ENCODE peak calls at places on chromosomes 12 and 14, in four cellular contexts. One of them, this sample, is unnamed.

GRCh38 chr14:71610149-71610548 is 322.1 kb upstream of the RGS6 start:
- DNase-seq in RPMI8226: no peak
- DNase-seq in NCI-H2227 treated with DMSO at 0.1 percent for 48 hours: no peak
- DNase-seq in transverse colon: no peak
- DNase-seq in this sample: no peak

GRCh38 chr12:89733579-89734201 is 25.1 kb upstream of the ATP2B1 start:
- DNase-seq in RPMI8226: no peak
- DNase-seq in NCI-H2227 treated with DMSO at 0.1 percent for 48 hours: no peak
- DNase-seq in transverse colon: no peak
- DNase-seq in this sample: no peak

GRCh38 chr14:65360144-65360784 is 52.3 kb upstream of the FUT8 start:
- DNase-seq in RPMI8226: no peak
- DNase-seq in NCI-H2227 treated with DMSO at 0.1 percent for 48 hours: no peak
- DNase-seq in transverse colon: no peak
- DNase-seq in this sample: no peak

GRCh38 chr14:68181395-68182326 is 362.1 kb downstream of the RAD51B start:
- DNase-seq in RPMI8226: no peak
- DNase-seq in NCI-H2227 treated with DMSO at 0.1 percent for 48 hours: no peak
- DNase-seq in transverse colon: no peak
- DNase-seq in this sample: no peak

GRCh38 chr12:109995703-109996482 is at the start of gene GIT2:
- DNase-seq in RPMI8226: peak; percentile 98
- DNase-seq in NCI-H2227 treated with DMSO at 0.1 percent for 48 hours: peak; percentile 86
- DNase-seq in transverse colon: peak; percentile 95
- DNase-seq in this sample: peak; percentile 95

GRCh38 chr12:127928615-127929014 is 338.4 kb upstream of the TMEM132C start:
- DNase-seq in RPMI8226: no peak
- DNase-seq in NCI-H2227 treated with DMSO at 0.1 percent for 48 hours: no peak
- DNase-seq in transverse colon: no peak
- DNase-seq in this sample: no peak

GRCh38 chr12:93376436-93377251 is 1.1 kb upstream of the NUDT4 start:
- DNase-seq in RPMI8226: no peak
- DNase-seq in NCI-H2227 treated with DMSO at 0.1 percent for 48 hours: peak; percentile 45
- DNase-seq in transverse colon: peak; percentile 51
- DNase-seq in this sample: peak; percentile 51

GRCh38 chr12:19404232-19404880 is 34.9 kb upstream of the AEBP2 start:
- DNase-seq in RPMI8226: no peak
- DNase-seq in NCI-H2227 treated with DMSO at 0.1 percent for 48 hours: no peak
- DNase-seq in transverse colon: no peak
- DNase-seq in this sample: no peak

GRCh38 chr14:64800000-64800399 is 79.7 kb downstream of the SPTB start:
- DNase-seq in RPMI8226: peak; percentile 46
- DNase-seq in NCI-H2227 treated with DMSO at 0.1 percent for 48 hours: no peak
- DNase-seq in transverse colon: peak; percentile 23
- DNase-seq in this sample: no peak

GRCh38 chr14:93707475-93707874 is 80.8 kb downstream of the PRIMA1 start:
- DNase-seq in RPMI8226: no peak
- DNase-seq in NCI-H2227 treated with DMSO at 0.1 percent for 48 hours: no peak
- DNase-seq in transverse colon: no peak
- DNase-seq in this sample: no peak

GRCh38 chr12:77299910-77300772 is 234.8 kb upstream of the E2F7 start:
- DNase-seq in RPMI8226: no peak
- DNase-seq in NCI-H2227 treated with DMSO at 0.1 percent for 48 hours: no peak
- DNase-seq in transverse colon: no peak
- DNase-seq in this sample: no peak

GRCh38 chr14:67395086-67395875 is 16.7 kb downstream of the PLEK2 start:
- DNase-seq in RPMI8226: no peak
- DNase-seq in NCI-H2227 treated with DMSO at 0.1 percent for 48 hours: no peak
- DNase-seq in transverse colon: no peak
- DNase-seq in this sample: no peak

GRCh38 chr14:103372552-103373304 is 12.5 kb upstream of the MARK3 start:
- DNase-seq in RPMI8226: no peak
- DNase-seq in NCI-H2227 treated with DMSO at 0.1 percent for 48 hours: no peak
- DNase-seq in transverse colon: no peak
- DNase-seq in this sample: no peak

GRCh38 chr12:68428724-68429580 is 96.8 kb upstream of the MDM1 start:
- DNase-seq in RPMI8226: no peak
- DNase-seq in NCI-H2227 treated with DMSO at 0.1 percent for 48 hours: no peak
- DNase-seq in transverse colon: no peak
- DNase-seq in this sample: peak; percentile 52

GRCh38 chr12:63965936-63966602 is 121.6 kb downstream of the SRGAP1 start:
- DNase-seq in RPMI8226: no peak
- DNase-seq in NCI-H2227 treated with DMSO at 0.1 percent for 48 hours: no peak
- DNase-seq in transverse colon: no peak
- DNase-seq in this sample: no peak

GRCh38 chr12:45726594-45727300 is 2.8 kb upstream of the ARID2 start:
- DNase-seq in RPMI8226: peak; percentile 44
- DNase-seq in NCI-H2227 treated with DMSO at 0.1 percent for 48 hours: no peak
- DNase-seq in transverse colon: peak; percentile 62
- DNase-seq in this sample: peak; percentile 77

GRCh38 chr14:104977681-104978647 is at the start of gene AHNAK2:
- DNase-seq in RPMI8226: peak; percentile 62
- DNase-seq in NCI-H2227 treated with DMSO at 0.1 percent for 48 hours: peak; percentile 75
- DNase-seq in transverse colon: peak; percentile 79
- DNase-seq in this sample: peak; percentile 86

GRCh38 chr14:64465856-64466554 is 706 bp downstream of the AKAP5 start:
- DNase-seq in RPMI8226: no peak
- DNase-seq in NCI-H2227 treated with DMSO at 0.1 percent for 48 hours: peak; percentile 35
- DNase-seq in transverse colon: no peak
- DNase-seq in this sample: peak; percentile 39

GRCh38 chr12:96177013-96177412 is 17.2 kb upstream of the ELK3 start:
- DNase-seq in RPMI8226: no peak
- DNase-seq in NCI-H2227 treated with DMSO at 0.1 percent for 48 hours: no peak
- DNase-seq in transverse colon: no peak
- DNase-seq in this sample: no peak

GRCh38 chr12:112473056-112473455 is 54.3 kb downstream of the PTPN11 start:
- DNase-seq in RPMI8226: peak; percentile 11
- DNase-seq in NCI-H2227 treated with DMSO at 0.1 percent for 48 hours: no peak
- DNase-seq in transverse colon: no peak
- DNase-seq in this sample: no peak

This sample was measured in mucosa of descending colon.